ENCODE peak calls at places on chromosomes 5 and 9, in eight cellular contexts. M is fibroblast of lung, S is sigmoid colon, N is adrenal gland, U is prostate gland, B is IMR-90, J is cardiac muscle cell, E is left ventricle myocardium inferior. L is an unnamed sample.
A peak's percentile ranks its signal among the peaks of the same experiment; 100 is the strongest.

GRCh38 chr5:115262405-115263247 is at the start of gene PGGT1B:
- DNase-seq in M (peak; percentile 69), S (peak; percentile 85), N (peak; percentile 70), U (peak; percentile 53), B (peak; percentile 55), J (peak; percentile 77), E (peak; percentile 77), L (no peak)

GRCh38 chr9:121463026-121463827 is 36.4 kb downstream of the GGTA1 start:
- DNase-seq in M (peak; percentile 23), S (peak; percentile 61), N (peak; percentile 46), U (no peak), B (peak; percentile 18), J (peak; percentile 64), E (peak; percentile 54), L (no peak)

GRCh38 chr9:99753436-99753835 is 68.2 kb upstream of the NR4A3 start:
- DNase-seq in M (peak; percentile 12), S (no peak), N (no peak), U (no peak), B (no peak), J (no peak), E (no peak), L (peak; percentile 51)

GRCh38 chr9:757246-757881 is 84.1 kb upstream of the DMRT1 start:
- DNase-seq in M (peak; percentile 60), S (no peak), N (peak; percentile 22), U (peak; percentile 29), B (peak; percentile 67), J (peak; percentile 64), E (no peak), L (no peak)

GRCh38 chr5:148014276-148014675 is 49.5 kb upstream of the SPINK5 start:
- DNase-seq in M (peak; percentile 58), S (no peak), N (no peak), U (no peak), B (no peak), J (no peak), E (no peak), L (peak; percentile 12)

GRCh38 chr5:81125959-81126358 is 107.2 kb upstream of the CKMT2 start:
- DNase-seq in M (no peak), S (peak; percentile 87), N (no peak), U (peak; percentile 8), B (peak; percentile 44), J (no peak), E (no peak), L (no peak)

GRCh38 chr5:128082551-128083032 is 974 bp upstream of the SLC12A2 start:
- DNase-seq in M (no peak), S (no peak), N (no peak), U (no peak), B (no peak), J (no peak), E (no peak), L (no peak)

GRCh38 chr9:30524311-30524710 is 1860.1 kb upstream of the ACO1 start:
- DNase-seq in M (no peak), S (no peak), N (no peak), U (no peak), B (no peak), J (no peak), E (no peak), L (no peak)

GRCh38 chr9:36165766-36166149 is 3.4 kb upstream of the CCIN start:
- DNase-seq in M (peak; percentile 67), S (no peak), N (no peak), U (no peak), B (peak; percentile 45), J (no peak), E (no peak), L (no peak)

GRCh38 chr5:142461028-142461427 is 136.2 kb upstream of the SPRY4 start:
- DNase-seq in M (no peak), S (no peak), N (no peak), U (no peak), B (no peak), J (no peak), E (no peak), L (no peak)

GRCh38 chr5:131305906-131306305 is 42.1 kb downstream of the CDC42SE2 start:
- DNase-seq in M (peak; percentile 77), S (no peak), N (no peak), U (no peak), B (peak; percentile 64), J (no peak), E (no peak), L (no peak)

GRCh38 chr5:141094481-141095262 is at the start of gene PCDHB2:
- DNase-seq in M (peak; percentile 23), S (no peak), N (no peak), U (peak; percentile 16), B (peak; percentile 14), J (peak; percentile 91), E (no peak), L (no peak)

GRCh38 chr5:135456238-135457099 is 4.3 kb upstream of the TIFAB start:
- DNase-seq in M (peak; percentile 92), S (peak; percentile 72), N (peak; percentile 97), U (no peak), B (peak; percentile 88), J (no peak), E (no peak), L (no peak)

GRCh38 chr9:125126019-125126746 is 17.1 kb downstream of the SCAI start:
- DNase-seq in M (peak; percentile 100), S (peak; percentile 96), N (peak; percentile 96), U (peak; percentile 19), B (peak; percentile 100), J (peak; percentile 21), E (peak; percentile 79), L (peak; percentile 79)

GRCh38 chr5:138755084-138755748 is 2.0 kb downstream of the CTNNA1 start:
- DNase-seq in M (no peak), S (no peak), N (no peak), U (no peak), B (no peak), J (no peak), E (no peak), L (no peak)

GRCh38 chr5:138754699-138755057 is 1.5 kb downstream of the CTNNA1 start:
- DNase-seq in M (peak; percentile 63), S (no peak), N (peak; percentile 22), U (no peak), B (no peak), J (no peak), E (no peak), L (no peak)

GRCh38 chr5:138753794-138754698 is 821 bp downstream of the CTNNA1 start:
- DNase-seq in M (peak; percentile 88), S (peak; percentile 97), N (peak; percentile 96), U (peak; percentile 85), B (peak; percentile 84), J (peak; percentile 92), E (peak; percentile 94), L (no peak)

GRCh38 chr5:138752951-138753793 is at the start of gene CTNNA1:
- DNase-seq in M (peak; percentile 67), S (peak; percentile 89), N (peak; percentile 74), U (peak; percentile 79), B (peak; percentile 49), J (peak; percentile 81), E (peak; percentile 85), L (no peak)

DNA sequence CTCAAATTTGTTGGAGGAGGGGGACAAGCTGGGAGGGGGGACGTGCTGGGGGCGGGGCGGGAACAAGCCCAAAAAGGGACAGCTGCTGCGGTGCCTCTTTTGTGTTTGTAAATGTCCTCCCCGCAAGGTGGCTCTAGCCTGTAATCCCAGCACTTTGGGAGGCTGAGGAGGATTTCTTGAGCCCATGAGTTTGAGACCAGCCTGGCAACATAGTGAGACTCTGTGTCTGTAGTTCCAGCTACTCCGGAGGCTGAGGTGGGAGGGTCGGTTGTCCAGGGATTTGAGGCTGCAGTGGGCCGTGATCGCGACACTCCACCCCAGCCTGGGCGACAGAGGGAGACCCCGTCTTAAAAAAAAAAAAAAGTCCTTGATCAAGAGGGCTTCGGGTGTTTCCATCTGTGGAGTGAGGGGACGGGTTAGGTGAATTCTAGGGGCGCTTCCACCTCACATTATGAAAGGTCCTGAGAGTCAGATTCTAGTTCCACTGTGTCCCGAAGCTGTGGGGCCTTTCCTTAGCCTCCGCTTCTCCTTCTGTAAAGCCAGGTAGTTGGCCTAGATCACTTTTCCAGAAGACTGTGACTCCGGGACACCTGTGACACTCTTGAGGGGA is 779 bp upstream of the CTNNA1 start:
- DNase-seq in M (peak; percentile 17), S (peak; percentile 68), N (peak; percentile 31), U (peak; percentile 44), B (no peak), J (peak; percentile 17), E (peak; percentile 20), L (no peak)
- H3K4me3 ChIP-seq in M (peak overlapping the region; percentile 65), S (peak overlapping the region; percentile 90), N (peak overlapping the region; percentile 78), U (peak overlapping the region; percentile 73), B (peak overlapping the region; percentile 95), J (peak overlapping the region; percentile 92), E (peak overlapping the region; percentile 100), L (peak overlapping the region; percentile 79)

DNA sequence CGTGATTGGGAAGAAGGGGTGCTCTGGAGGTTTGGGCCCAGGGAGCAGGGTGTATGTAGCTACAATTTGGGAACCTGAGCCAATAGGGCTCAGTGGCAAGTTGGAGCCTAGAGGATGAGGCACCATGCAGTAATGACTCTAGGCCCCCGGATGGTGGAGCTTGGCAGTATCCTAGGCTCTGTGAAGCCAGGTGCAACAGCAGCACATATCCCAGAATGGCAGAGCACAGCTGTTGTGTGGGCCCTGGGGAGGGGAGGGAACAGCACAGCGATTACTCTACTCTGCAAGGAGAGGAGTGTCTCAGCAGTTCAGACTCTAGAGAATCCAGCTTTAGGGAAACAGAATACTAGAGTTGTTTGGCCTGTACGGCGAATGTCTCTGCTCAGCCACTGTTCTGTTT is 56.1 kb downstream of the LRRTM2 start:
- DNase-seq in M (no peak), S (no peak), N (no peak), U (no peak), B (peak; percentile 21), J (no peak), E (no peak), L (no peak)
- TF ChIP-seq CTCF in M (no peak), S (no peak), N (no peak), U (no peak), B (no peak), J (no peak), E (no peak), L (no peak)

DNA sequence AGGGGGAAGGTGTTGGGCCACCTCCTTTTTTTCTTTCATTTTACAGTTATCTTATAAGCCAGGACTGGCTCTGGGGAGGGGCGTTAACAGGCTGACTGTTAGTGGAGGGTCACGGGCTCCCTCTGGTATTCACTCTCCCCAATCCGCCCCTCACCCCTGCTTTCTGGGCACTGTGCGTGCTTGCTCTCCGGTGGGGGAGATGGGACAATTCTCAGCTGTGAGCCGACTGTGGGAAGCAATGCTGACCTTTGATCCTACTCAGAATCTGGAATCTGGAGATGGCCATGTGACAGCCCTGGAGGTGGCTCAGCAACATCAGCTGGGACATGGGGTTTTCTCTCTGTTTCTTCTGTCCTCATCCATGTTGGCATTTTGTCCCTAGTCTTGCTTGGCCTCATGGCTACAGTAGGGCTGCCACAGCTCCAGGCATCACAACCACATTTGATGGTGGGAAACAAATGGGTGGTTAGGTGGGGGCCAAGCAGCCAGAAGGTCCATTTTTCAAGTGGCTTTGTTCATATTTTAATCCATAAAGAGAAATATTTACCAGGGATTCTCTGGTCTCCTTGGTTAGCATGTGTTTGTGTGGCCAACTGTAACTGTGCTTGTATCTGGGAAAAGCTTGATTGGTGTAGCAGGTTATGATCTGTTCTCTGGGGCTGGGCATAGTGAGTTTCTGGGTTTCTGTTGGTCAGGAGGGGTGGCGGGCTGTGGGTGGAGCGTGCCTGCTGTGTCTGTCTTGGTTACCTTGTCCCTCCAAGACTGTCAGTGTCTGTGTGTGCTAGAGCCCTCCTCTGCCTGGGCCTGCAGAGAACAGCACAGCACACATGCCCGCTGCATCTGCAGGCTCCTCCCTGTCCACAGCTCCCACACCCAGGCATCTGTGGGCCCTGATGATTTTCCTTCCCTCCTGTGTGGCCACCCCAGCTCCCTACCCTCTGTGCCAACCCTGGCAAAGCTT is 12.4 kb downstream of the WNK2 start:
- DNase-seq in M (no peak), S (no peak), N (no peak), U (no peak), B (no peak), J (no peak), E (no peak), L (no peak)
- H3K27me3 ChIP-seq in M (no peaks in the 10 kb centered on the region), S (no peaks in the 10 kb centered on the region), N (no peaks in the 10 kb centered on the region), U (no peaks in the 10 kb centered on the region), B (peaks cover 14% of the 10 kb centered on the region), J (no peaks in the 10 kb centered on the region), E (no peaks in the 10 kb centered on the region), L (peaks cover 2% of the 10 kb centered on the region)

GRCh38 chr5:372911-373709 is 51.6 kb downstream of the AHRR start:
- DNase-seq in M (peak; percentile 40), S (no peak), N (no peak), U (peak; percentile 2), B (no peak), J (no peak), E (no peak), L (no peak)
- H3K4me3 ChIP-seq in M (no peak overlapping the region), S (no peak overlapping the region), N (no peak overlapping the region), U (no peak overlapping the region), B (no peak overlapping the region), J (peak overlapping the region; percentile 26), E (peak overlapping the region; percentile 65), L (no peak overlapping the region)

L was measured in kidney epithelial cell.